ENCODE peak calls at places on chromosome 5, in five cellular contexts. O, G, H, Y and P are unnamed samples.

GRCh38 chr5:154446183-154447073 is 631 bp downstream of the SAP30L start:
- DNase-seq in O (no peak), G (peak; percentile 46), H (no peak), Y (peak; percentile 39), P (peak; percentile 28)

GRCh38 chr5:84564311-84564710 is 179.6 kb upstream of the EDIL3 start:
- DNase-seq in O (peak; percentile 21), G (no peak), H (no peak), Y (no peak), P (no peak)

GRCh38 chr5:6541256-6542013 is 91.4 kb downstream of the NSUN2 start:
- DNase-seq in O (no peak), G (no peak), H (no peak), Y (no peak), P (no peak)

GRCh38 chr5:176748073-176748966 is 62.0 kb upstream of the UNC5A start:
- DNase-seq in O (no peak), G (no peak), H (no peak), Y (no peak), P (no peak)

GRCh38 chr5:124060010-124060409 is 548.0 kb downstream of the CSNK1G3 start:
- DNase-seq in O (no peak), G (no peak), H (no peak), Y (no peak), P (peak; percentile 62)

GRCh38 chr5:168747987-168748777 is 169.0 kb upstream of the PANK3 start:
- DNase-seq in O (no peak), G (peak; percentile 52), H (no peak), Y (peak; percentile 33), P (no peak)

GRCh38 chr5:33230467-33231078 is 210.2 kb upstream of the TARS1 start:
- DNase-seq in O (no peak), G (no peak), H (no peak), Y (no peak), P (no peak)

GRCh38 chr5:64612349-64612961 is 77.8 kb upstream of the SHISAL2B start:
- DNase-seq in O (no peak), G (peak; percentile 7), H (no peak), Y (peak; percentile 20), P (peak; percentile 34)

GRCh38 chr5:176540956-176541337 is 3.7 kb upstream of the RNF44 start:
- DNase-seq in O (no peak), G (no peak), H (no peak), Y (no peak), P (no peak)

GRCh38 chr5:96265487-96265886 is 167.6 kb downstream of the PCSK1 start:
- DNase-seq in O (no peak), G (no peak), H (no peak), Y (no peak), P (no peak)

GRCh38 chr5:133819977-133820471 is 148.4 kb downstream of the C5orf15 start:
- DNase-seq in O (no peak), G (no peak), H (no peak), Y (no peak), P (no peak)

GRCh38 chr5:78974011-78974410 is 11.1 kb downstream of the ARSB start:
- DNase-seq in O (no peak), G (no peak), H (no peak), Y (no peak), P (no peak)

GRCh38 chr5:142886211-142886610 is 116.0 kb downstream of the ARHGAP26 start:
- DNase-seq in O (no peak), G (no peak), H (no peak), Y (no peak), P (no peak)

GRCh38 chr5:145830594-145830993 is 4.5 kb downstream of the PRELID2 start:
- DNase-seq in O (peak; percentile 67), G (no peak), H (no peak), Y (no peak), P (no peak)

GRCh38 chr5:179836225-179837019 is 15.7 kb downstream of the SQSTM1 start:
- DNase-seq in O (no peak), G (no peak), H (no peak), Y (peak; percentile 90), P (no peak)

GRCh38 chr5:150777685-150778084 is 872 bp upstream of the SMIM3 start:
- DNase-seq in O (no peak), G (no peak), H (no peak), Y (no peak), P (no peak)

GRCh38 chr5:40676643-40677333 is 2.9 kb upstream of the PTGER4 start:
- DNase-seq in O (no peak), G (no peak), H (no peak), Y (no peak), P (peak; percentile 61)

GRCh38 chr5:23139338-23140171 is 286.4 kb upstream of the CDH12 start:
- DNase-seq in O (no peak), G (no peak), H (no peak), Y (no peak), P (no peak)

GRCh38 chr5:10423009-10423408 is 18.7 kb upstream of the ROPN1L start:
- DNase-seq in O (no peak), G (no peak), H (no peak), Y (no peak), P (no peak)

GRCh38 chr5:176536132-176536901 is 885 bp downstream of the RNF44 start:
- DNase-seq in O (no peak), G (peak; percentile 59), H (no peak), Y (peak; percentile 94), P (no peak)

GRCh38 chr5:65482727-65483473 is 1.2 kb upstream of the ADAMTS6 start:
- DNase-seq in O (no peak), G (no peak), H (peak; percentile 17), Y (peak; percentile 44), P (no peak)

GRCh38 chr5:59190746-59191145 is 607.9 kb downstream of the RAB3C start:
- DNase-seq in O (no peak), G (no peak), H (no peak), Y (no peak), P (no peak)

GRCh38 chr5:59186623-59187022 is 603.7 kb downstream of the RAB3C start:
- DNase-seq in O (no peak), G (no peak), H (no peak), Y (no peak), P (peak; percentile 90)

GRCh38 chr5:59189482-59189881 is 606.6 kb downstream of the RAB3C start:
- DNase-seq in O (no peak), G (no peak), H (no peak), Y (no peak), P (no peak)

GRCh38 chr5:59187772-59188347 is 605.0 kb downstream of the RAB3C start:
- DNase-seq in O (no peak), G (no peak), H (no peak), Y (no peak), P (no peak)

DNA sequence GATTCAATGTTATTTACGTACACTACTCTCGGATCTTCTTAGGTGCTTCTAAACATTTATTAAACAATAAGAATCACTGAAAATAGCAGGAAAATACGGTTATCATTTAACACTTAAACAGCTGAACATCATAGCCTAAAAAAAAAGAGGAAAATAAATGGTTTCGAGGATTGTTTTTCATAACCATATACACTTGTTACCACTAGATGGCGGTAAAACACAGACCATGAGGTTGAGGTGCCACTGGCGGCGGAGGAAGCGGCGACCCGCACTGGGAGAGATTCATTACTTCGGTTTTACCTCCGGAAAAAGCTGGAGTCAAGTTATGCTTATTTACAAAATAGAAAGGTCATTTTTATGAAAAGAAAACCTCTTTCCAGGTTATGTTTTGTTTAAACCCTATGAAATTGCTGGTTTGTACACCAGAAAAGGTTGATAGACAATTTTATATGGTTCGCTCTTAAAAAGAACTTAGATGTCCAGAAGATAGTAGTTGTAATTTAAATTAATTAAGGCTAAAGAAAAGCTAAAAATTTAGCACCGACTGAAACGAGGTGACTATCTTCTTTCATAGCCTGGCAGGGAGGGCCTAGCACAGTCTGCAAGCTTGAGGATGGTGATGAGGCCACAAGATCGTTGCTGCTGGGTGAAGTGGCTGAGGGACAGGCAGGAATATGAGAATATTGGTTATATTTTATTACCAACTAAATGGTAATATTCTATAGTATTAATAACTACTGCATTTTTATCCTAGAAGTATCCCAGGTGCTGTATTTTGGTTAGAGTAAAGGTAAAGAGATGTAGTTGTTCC is 605.7 kb downstream of the RAB3C start:
- DNase-seq in O (no peak), G (peak; percentile 37), H (no peak), Y (peak; percentile 66), P (no peak)
- H3K4me3 ChIP-seq in O (no peak overlapping the region), G (peak overlapping the region; percentile 25), H (no peak overlapping the region), Y (no peak overlapping the region), P (peak overlapping the region; percentile 28)

GRCh38 chr5:19988447-19988846 is 447 bp upstream of the CDH18 start:
- DNase-seq in O (no peak), G (no peak), H (no peak), Y (no peak), P (no peak)

GRCh38 chr5:19986806-19987205 is 1.2 kb downstream of the CDH18 start:
- DNase-seq in O (no peak), G (no peak), H (no peak), Y (no peak), P (no peak)

GRCh38 chr5:19987594-19988345 is at the start of gene CDH18:
- DNase-seq in O (no peak), G (peak; percentile 30), H (no peak), Y (no peak), P (no peak)

GRCh38 chr5:19986036-19986619 is 1.9 kb downstream of the CDH18 start:
- DNase-seq in O (no peak), G (no peak), H (no peak), Y (no peak), P (no peak)
- H3K4me3 ChIP-seq in O (peak overlapping the region; percentile 26), G (no peak overlapping the region), H (no peak overlapping the region), Y (no peak overlapping the region), P (no peak overlapping the region)

GRCh38 chr5:119751734-119752094 is 122.4 kb downstream of the FAM170A start:
- DNase-seq in O (no peak), G (no peak), H (no peak), Y (no peak), P (no peak)

GRCh38 chr5:119745976-119746375 is 116.6 kb downstream of the FAM170A start:
- DNase-seq in O (no peak), G (no peak), H (no peak), Y (no peak), P (no peak)

GRCh38 chr5:119752921-119753886 is 123.8 kb downstream of the FAM170A start:
- DNase-seq in O (no peak), G (no peak), H (no peak), Y (no peak), P (no peak)

GRCh38 chr5:119746984-119747383 is 117.6 kb downstream of the FAM170A start:
- DNase-seq in O (no peak), G (no peak), H (no peak), Y (no peak), P (no peak)

DNA sequence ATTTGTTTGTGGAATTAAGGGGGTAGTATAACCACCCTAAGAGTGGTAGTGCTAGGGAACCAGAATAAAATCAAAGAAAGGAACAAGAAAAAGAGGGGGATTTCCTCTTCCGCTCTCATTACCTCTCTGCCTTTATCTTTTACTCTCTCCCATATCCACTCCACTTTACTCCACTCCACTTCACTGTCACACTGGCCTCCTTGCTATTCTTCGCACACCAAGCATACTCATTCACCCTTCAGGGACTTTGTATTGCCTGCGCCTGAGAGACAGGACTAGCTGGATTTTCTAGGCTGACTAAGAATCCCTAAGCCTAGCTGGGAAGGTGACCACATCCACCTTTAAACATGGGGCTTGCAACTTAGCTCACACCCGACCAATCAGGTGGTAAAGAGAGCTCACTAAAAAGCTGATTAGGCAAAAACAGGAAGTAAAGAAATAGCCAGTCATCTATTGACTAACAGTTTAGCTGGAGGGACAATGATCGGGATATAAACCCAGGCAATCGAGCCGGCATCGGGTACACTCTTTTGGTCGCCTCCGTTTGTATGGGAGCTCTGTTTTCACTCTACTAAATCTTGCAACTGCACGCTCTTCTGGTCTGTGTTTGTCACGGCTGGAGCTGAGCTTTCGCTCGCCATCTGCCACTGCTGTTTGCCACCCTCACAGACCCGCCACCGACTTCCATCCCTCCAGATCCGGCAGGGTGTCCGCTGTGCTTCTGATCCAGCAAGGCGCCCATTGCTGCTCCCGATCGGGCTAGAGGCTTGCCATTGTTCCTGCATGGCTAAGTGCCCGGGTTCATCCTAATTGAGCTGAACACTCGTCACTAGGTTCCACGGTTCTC is 121.8 kb downstream of the FAM170A start:
- DNase-seq in O (no peak), G (no peak), H (no peak), Y (no peak), P (no peak)
- H3K4me3 ChIP-seq in O (no peak overlapping the region), G (no peak overlapping the region), H (no peak overlapping the region), Y (no peak overlapping the region), P (no peak overlapping the region)

GRCh38 chr5:162372265-162372664 is 304.7 kb downstream of the GABRG2 start:
- DNase-seq in O (no peak), G (no peak), H (no peak), Y (no peak), P (no peak)
- H3K4me3 ChIP-seq in O (no peak overlapping the region), G (no peak overlapping the region), H (no peak overlapping the region), Y (no peak overlapping the region), P (no peak overlapping the region)